ENCODE peak calls at places on chromosomes 6 and 20, in seven cellular contexts. X is IMR-90, P is H1, M is A549, G is endothelial cell of umbilical vein, I is SK-N-SH, Y is trophoblast cell. C is an unnamed sample.
A peak's percentile ranks its signal among the peaks of the same experiment; 100 is the strongest.

GRCh38 chr20:5621305-5621704 is 128.9 kb upstream of the SHLD1 start:
- DNase-seq in M (no peak), Y (no peak), G (peak; percentile 64), X (no peak), I (peak; percentile 89), P (no peak), C (no peak)

GRCh38 chr20:41171736-41172295 is 34.5 kb downstream of the PLCG1 start:
- DNase-seq in P (no peak), X (no peak), Y (no peak), M (no peak), I (no peak), G (no peak), C (no peak)

GRCh38 chr6:33417127-33417902 is 592 bp downstream of the CUTA start:
- DNase-seq in X (peak; percentile 94), I (no peak), M (peak; percentile 38), P (no peak), G (peak; percentile 30), Y (no peak), C (no peak)

GRCh38 chr6:77883849-77884248 is 231.0 kb downstream of the MEI4 start:
- DNase-seq in Y (no peak), P (no peak), G (peak; percentile 74), M (no peak), I (no peak), X (no peak), C (no peak)

GRCh38 chr20:48626226-48626937 is 201.4 kb downstream of the PREX1 start:
- DNase-seq in G (no peak), M (no peak), Y (peak; percentile 75), I (no peak), X (peak; percentile 44), P (no peak), C (no peak)

GRCh38 chr20:63173552-63174191 is 42.3 kb downstream of the YTHDF1 start:
- DNase-seq in Y (no peak), P (no peak), G (no peak), X (no peak), I (no peak), M (no peak), C (no peak)

GRCh38 chr6:154806804-154807203 is 73.6 kb downstream of the SCAF8 start:
- DNase-seq in Y (no peak), M (no peak), P (no peak), I (no peak), X (peak; percentile 34), G (no peak), C (no peak)

GRCh38 chr20:50930139-50931047 is 844 bp downstream of the ADNP start:
- DNase-seq in M (no peak), I (peak; percentile 47), X (no peak), Y (no peak), G (no peak), P (no peak), C (no peak)

GRCh38 chr6:53857318-53858094 is 62.7 kb downstream of the LRRC1 start:
- DNase-seq in M (no peak), Y (no peak), G (peak; percentile 93), I (no peak), P (no peak), X (no peak), C (no peak)

GRCh38 chr6:53315086-53315724 is 33.5 kb downstream of the ELOVL5 start:
- DNase-seq in X (no peak), Y (no peak), I (no peak), P (no peak), M (no peak), G (peak; percentile 30), C (no peak)

GRCh38 chr20:57398231-57398821 is 7.1 kb downstream of the RBM38 start:
- DNase-seq in P (no peak), M (no peak), I (no peak), X (no peak), Y (no peak), G (no peak), C (no peak)

GRCh38 chr6:27141472-27142015 is 106.0 kb upstream of the PRSS16 start:
- DNase-seq in M (no peak), I (no peak), X (no peak), Y (no peak), G (no peak), P (no peak), C (no peak)

GRCh38 chr6:170135461-170135820 is 155.4 kb downstream of the DLL1 start:
- DNase-seq in X (no peak), Y (no peak), G (no peak), I (no peak), P (no peak), M (no peak), C (no peak)

GRCh38 chr6:170137176-170137891 is 153.5 kb downstream of the DLL1 start:
- DNase-seq in X (no peak), M (no peak), P (no peak), Y (no peak), I (no peak), G (no peak), C (no peak)

GRCh38 chr6:170136541-170137175 is 154.2 kb downstream of the DLL1 start:
- DNase-seq in X (no peak), M (no peak), P (no peak), I (no peak), G (no peak), Y (no peak), C (no peak)

GRCh38 chr6:170135041-170135440 is 155.8 kb downstream of the DLL1 start:
- DNase-seq in M (no peak), Y (no peak), X (no peak), P (no peak), I (no peak), G (no peak), C (no peak)

GRCh38 chr6:170135821-170136471 is 154.9 kb downstream of the DLL1 start:
- DNase-seq in G (no peak), Y (no peak), X (no peak), I (peak; percentile 39), P (no peak), M (no peak), C (no peak)
- H3K9me3 ChIP-seq in G (no peaks in the 10 kb centered on the region), Y (peaks cover 34% of the 10 kb centered on the region), X (peaks cover 49% of the 10 kb centered on the region), I (no peaks in the 10 kb centered on the region), P (peaks cover 3% of the 10 kb centered on the region), M (no peaks in the 10 kb centered on the region), C (no peaks in the 10 kb centered on the region)

DNA sequence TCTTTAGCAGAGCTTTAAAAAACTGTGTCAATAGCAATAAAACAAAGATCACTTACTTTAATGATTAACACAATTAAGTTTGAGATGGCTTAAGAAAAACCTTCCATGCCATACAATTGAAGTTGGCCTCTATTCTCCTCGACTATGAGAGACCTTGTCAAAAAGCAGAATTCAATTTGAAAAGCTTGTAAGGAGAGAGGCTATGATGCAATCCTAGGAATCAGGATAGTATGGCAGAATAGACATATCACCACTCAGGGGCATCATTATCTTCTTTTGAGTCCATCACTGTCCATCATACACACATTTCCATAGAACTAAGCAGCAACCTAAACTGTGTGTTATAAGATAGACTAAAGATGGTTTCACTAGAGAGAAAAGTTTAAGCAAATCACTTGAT is 17.2 kb downstream of the TBC1D7 start:
- DNase-seq in P (no peak), G (no peak), Y (no peak), M (no peak), X (no peak), I (no peak), C (no peak)
- H3K4me2 ChIP-seq in P (no peak overlapping the region), G (no peak overlapping the region), Y (no peak overlapping the region), M (no peak overlapping the region), X (no peak overlapping the region), I (no peak overlapping the region), C (no peak overlapping the region)

GRCh38 chr20:46870041-46870440 is 24.6 kb upstream of the EYA2 start:
- DNase-seq in G (no peak), Y (no peak), I (no peak), P (no peak), M (no peak), X (no peak), C (no peak)

DNA sequence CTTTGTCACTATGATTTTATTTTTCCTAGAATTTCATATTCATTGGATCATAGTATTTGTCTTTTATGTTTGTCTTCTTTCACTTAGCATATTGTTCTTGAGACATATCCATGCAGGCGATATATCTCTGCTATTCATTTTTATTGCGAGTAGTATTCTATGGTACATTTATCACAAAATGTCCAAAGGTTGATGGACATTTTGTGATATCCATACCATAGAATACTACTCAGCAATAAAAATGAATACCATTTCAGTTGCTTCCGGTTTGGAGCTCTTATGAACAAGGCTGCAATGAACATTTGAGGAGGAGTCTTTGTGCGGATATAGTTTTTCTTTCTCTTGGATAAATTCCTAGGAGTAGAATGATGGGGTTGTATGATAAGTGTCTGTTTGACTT is 28.8 kb upstream of the EYA2 start:
- DNase-seq in I (no peak), Y (no peak), P (no peak), X (no peak), M (no peak), G (no peak), C (no peak)
- H3K9me3 ChIP-seq in I (peaks cover 7% of the 10 kb centered on the region), Y (no peaks in the 10 kb centered on the region), P (no peaks in the 10 kb centered on the region), X (peaks cover 5% of the 10 kb centered on the region), M (peaks cover 10% of the 10 kb centered on the region), G (no peaks in the 10 kb centered on the region), C (peaks cover 7% of the 10 kb centered on the region)

DNA sequence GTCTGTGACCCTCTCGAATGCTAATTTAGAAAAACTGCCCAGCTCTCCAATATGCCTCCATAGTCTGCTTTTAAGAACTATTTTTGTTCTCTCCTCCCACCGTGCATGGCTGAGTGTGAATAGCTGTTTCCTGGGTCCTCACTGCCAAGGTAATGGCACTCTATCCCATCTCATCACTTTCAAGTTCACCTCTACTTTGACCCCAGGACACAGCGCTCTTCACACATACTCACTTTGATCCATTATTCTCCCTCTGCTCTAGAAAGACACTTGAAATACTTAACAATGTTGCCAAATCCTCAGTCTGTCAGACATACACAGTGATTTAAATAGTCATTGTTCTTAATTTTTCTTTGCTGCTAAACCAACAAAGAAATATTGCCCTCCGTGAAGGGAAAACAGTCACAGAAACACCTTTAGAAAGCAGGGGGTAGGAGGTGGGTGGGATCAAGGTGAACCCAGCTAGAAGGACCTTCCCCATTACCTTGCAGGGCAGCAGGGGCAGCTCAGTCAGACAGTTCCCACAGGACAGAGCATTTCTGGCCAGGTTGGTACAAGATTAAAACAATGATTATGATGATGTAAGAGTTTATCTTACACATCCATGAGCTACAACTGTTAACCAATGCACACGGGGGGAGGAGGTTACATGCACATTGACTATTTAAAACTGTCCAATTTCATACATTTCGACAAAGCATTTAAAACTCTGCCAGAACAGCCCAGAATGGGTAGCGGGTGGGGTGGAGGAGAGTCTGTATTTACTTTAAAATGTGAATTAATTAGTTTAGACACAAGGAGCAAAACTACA is 2.4 kb downstream of the SLC22A23 start:
- DNase-seq in I (no peak), P (no peak), M (no peak), Y (no peak), X (no peak), G (no peak), C (no peak)
- H3K4me2 ChIP-seq in I (no peak overlapping the region), P (peak overlapping the region; percentile 98), M (peak overlapping the region; percentile 86), Y (peak overlapping the region; percentile 73), X (no peak overlapping the region), G (no peak overlapping the region), C (peak overlapping the region; percentile 97)

GRCh38 chr20:52585333-52585732 is 386.8 kb upstream of the TSHZ2 start:
- DNase-seq in I (no peak), M (no peak), X (no peak), G (no peak), Y (no peak), P (no peak), C (no peak)
- H3K9me3 ChIP-seq in I (no peaks in the 10 kb centered on the region), M (no peaks in the 10 kb centered on the region), X (no peaks in the 10 kb centered on the region), G (peaks cover 2% of the 10 kb centered on the region), Y (no peaks in the 10 kb centered on the region), P (no peaks in the 10 kb centered on the region), C (no peaks in the 10 kb centered on the region)

GRCh38 chr6:55474386-55474785 is 104.6 kb downstream of the HMGCLL1 start:
- DNase-seq in M (no peak), P (no peak), Y (no peak), X (peak; percentile 10), I (no peak), G (no peak), C (no peak)

GRCh38 chr6:55469829-55470438 is 109.1 kb downstream of the HMGCLL1 start:
- DNase-seq in Y (no peak), M (no peak), G (peak; percentile 24), P (no peak), I (peak; percentile 0), X (no peak), C (no peak)

GRCh38 chr6:55473722-55474121 is 105.3 kb downstream of the HMGCLL1 start:
- DNase-seq in P (no peak), X (no peak), G (no peak), I (no peak), Y (no peak), M (no peak), C (no peak)
- H3K4me2 ChIP-seq in P (no peak overlapping the region), X (no peak overlapping the region), G (no peak overlapping the region), I (no peak overlapping the region), Y (no peak overlapping the region), M (no peak overlapping the region), C (no peak overlapping the region)